ENCODE peak calls at places on chromosomes 6 and 20, in eight cellular contexts. Q is posterior cingulate gyrus, G is osteoblast, N is substantia nigra, B is fibroblast of mammary gland, K is endothelial cell, S is left colon, L is GM20000. X is an unnamed sample.

GRCh38 chr6:41780623-41781301 is at the start of gene PRICKLE4:
- DNase-seq in K (peak), L (peak), G (peak), N (no peak), Q (no peak), S (peak), B (no peak), X (no peak)

GRCh38 chr20:20699917-20700316 is 12.5 kb downstream of the RALGAPA2 start:
- DNase-seq in G (no peak), N (no peak), Q (no peak), K (no peak), L (no peak), S (no peak), B (no peak), X (no peak)

GRCh38 chr6:1972961-1973360 is 272.4 kb downstream of the GMDS start:
- DNase-seq in S (no peak), G (no peak), Q (no peak), L (no peak), N (no peak), K (no peak), B (peak), X (no peak)

GRCh38 chr20:19291024-19291817 is 78.8 kb downstream of the SLC24A3 start:
- DNase-seq in N (no peak), Q (no peak), S (no peak), G (no peak), B (no peak), L (no peak), K (no peak), X (no peak)

GRCh38 chr6:111957623-111958315 is 84.5 kb upstream of the FYN start:
- DNase-seq in K (no peak), B (no peak), G (peak), L (no peak), N (no peak), Q (no peak), S (no peak), X (no peak)

GRCh38 chr6:165109011-165109410 is 200.4 kb downstream of the C6orf118 start:
- DNase-seq in G (no peak), K (no peak), S (no peak), B (no peak), Q (no peak), L (no peak), N (no peak), X (no peak)

GRCh38 chr6:134456284-134456683 is 138.4 kb upstream of the SGK1 start:
- DNase-seq in K (no peak), S (no peak), Q (no peak), N (no peak), L (no peak), B (no peak), G (no peak), X (no peak)

GRCh38 chr6:127069659-127070279 is 48.7 kb upstream of the RSPO3 start:
- DNase-seq in B (peak), G (no peak), L (no peak), Q (no peak), S (no peak), K (no peak), N (no peak), X (no peak)

GRCh38 chr6:152981989-152982767 is 663 bp downstream of the FBXO5 start:
- DNase-seq in Q (no peak), G (peak), N (no peak), L (no peak), B (no peak), S (peak), K (peak), X (no peak)

X was measured in stimulated activated CD8-positive, alpha-beta memory T cell treated with anti-CD3 and anti-CD28 coated beads, Interleukin-4, amount 100 ng/mL, for 1 hour.